ENCODE peak calls at places on chromosome 16, in four cellular contexts. E is fibroblast of lung, F is aorta, W is GM23248. X is an unnamed sample.
A peak's percentile ranks its signal among the peaks of the same experiment; 100 is the strongest.

GRCh38 chr16:56113223-56113622 is 78.1 kb upstream of the GNAO1 start:
- DNase-seq in F (no peak), E (no peak), W (no peak), X (no peak)

GRCh38 chr16:57422026-57422944 is 17.7 kb downstream of the CCL17 start:
- DNase-seq in W (peak; percentile 65), F (peak; percentile 86), E (peak; percentile 47), X (peak; percentile 55)

GRCh38 chr16:73232555-73233422 is 184.9 kb upstream of the ZFHX3 start:
- DNase-seq in F (no peak), E (peak; percentile 97), W (no peak), X (peak; percentile 82)

GRCh38 chr16:51881731-51882130 is 665.2 kb downstream of the TOX3 start:
- DNase-seq in E (peak; percentile 76), F (no peak), W (no peak), X (no peak)

GRCh38 chr16:53822936-53823529 is 119.1 kb downstream of the FTO start:
- DNase-seq in F (no peak), E (peak; percentile 63), W (peak; percentile 16), X (no peak)

GRCh38 chr16:83945587-83945986 is 7.5 kb upstream of the OSGIN1 start:
- DNase-seq in W (no peak), F (no peak), E (no peak), X (no peak)

GRCh38 chr16:14364386-14365199 is 265.5 kb downstream of the PARN start:
- DNase-seq in E (peak; percentile 96), F (no peak), W (peak; percentile 82), X (no peak)

GRCh38 chr16:50096791-50097190 is 31.0 kb downstream of the HEATR3 start:
- DNase-seq in E (peak; percentile 81), F (no peak), W (peak; percentile 88), X (no peak)

GRCh38 chr16:80260906-80261311 is 279.9 kb upstream of the DYNLRB2 start:
- DNase-seq in F (no peak), W (peak; percentile 36), E (peak; percentile 24), X (no peak)

GRCh38 chr16:77323695-77324094 is 111.1 kb downstream of the ADAMTS18 start:
- DNase-seq in F (no peak), W (no peak), E (no peak), X (no peak)

GRCh38 chr16:57592591-57593003 is 35.8 kb upstream of the ADGRG1 start:
- DNase-seq in W (no peak), F (peak; percentile 55), E (no peak), X (no peak)

GRCh38 chr16:87963400-87963799 is 12.2 kb downstream of the BANP start:
- DNase-seq in F (no peak), W (peak; percentile 97), E (peak; percentile 94), X (no peak)

GRCh38 chr16:57842606-57843005 is 40.3 kb upstream of the KIFC3 start:
- DNase-seq in E (peak; percentile 36), F (no peak), W (no peak), X (no peak)

GRCh38 chr16:87437911-87438610 is 45.9 kb downstream of the MAP1LC3B start:
- DNase-seq in E (no peak), F (peak; percentile 51), W (no peak), X (no peak)

GRCh38 chr16:17945080-17945601 is 391.4 kb downstream of the NPIPA8 start:
- DNase-seq in E (peak; percentile 17), F (no peak), W (no peak), X (no peak)

GRCh38 chr16:14389359-14389758 is 240.7 kb downstream of the PARN start:
- DNase-seq in F (no peak), W (no peak), E (no peak), X (no peak)

GRCh38 chr16:54525104-54525503 is 238.5 kb upstream of the IRX3 start:
- DNase-seq in F (no peak), E (no peak), W (no peak), X (no peak)

GRCh38 chr16:30533748-30534367 is 800 bp downstream of the ZNF747 start:
- DNase-seq in W (peak; percentile 62), F (no peak), E (no peak), X (no peak)

GRCh38 chr16:8146613-8147012 is 443.7 kb downstream of the TMEM114 start:
- DNase-seq in F (no peak), W (no peak), E (no peak), X (no peak)

GRCh38 chr16:50697421-50697715 is 4.0 kb downstream of the NOD2 start:
- DNase-seq in E (no peak), W (no peak), F (no peak), X (no peak)

GRCh38 chr16:30844671-30845449 is 49.0 kb downstream of the BCL7C start:
- DNase-seq in E (peak; percentile 74), F (no peak), W (peak; percentile 94), X (peak; percentile 66)

GRCh38 chr16:12569061-12569460 is 234.6 kb downstream of the CPPED1 start:
- DNase-seq in W (no peak), F (peak; percentile 15), E (no peak), X (no peak)

GRCh38 chr16:76946879-76947278 is 244.1 kb upstream of the MON1B start:
- DNase-seq in W (peak; percentile 56), E (peak; percentile 87), F (no peak), X (no peak)

GRCh38 chr16:71526111-71526998 is at the start of gene CHST4:
- DNase-seq in W (peak; percentile 77), E (peak; percentile 74), F (no peak), X (peak; percentile 31)

GRCh38 chr16:77816293-77816692 is 27.9 kb downstream of the VAT1L start:
- DNase-seq in F (no peak), E (peak; percentile 70), W (peak; percentile 10), X (no peak)

GRCh38 chr16:4537376-4538066 is 1.1 kb downstream of the CDIP1 start:
- DNase-seq in E (no peak), W (peak; percentile 57), F (peak; percentile 82), X (peak; percentile 44)

GRCh38 chr16:17026600-17027242 is 444.0 kb downstream of the XYLT1 start:
- DNase-seq in W (no peak), E (no peak), F (no peak), X (no peak)

GRCh38 chr16:79359082-79359481 is 241.5 kb downstream of the MAF start:
- DNase-seq in F (no peak), E (no peak), W (no peak), X (no peak)

GRCh38 chr16:7763111-7763510 is 430.5 kb downstream of the RBFOX1 start:
- DNase-seq in W (no peak), F (no peak), E (no peak), X (no peak)

GRCh38 chr16:50121278-50121677 is 31.8 kb upstream of the TENT4B start:
- DNase-seq in E (no peak), F (no peak), W (no peak), X (no peak)

GRCh38 chr16:73047221-73047535 is 750 bp downstream of the ZFHX3 start:
- DNase-seq in W (peak; percentile 85), F (no peak), E (peak; percentile 90), X (no peak)

GRCh38 chr16:57213462-57213861 is 27.3 kb downstream of the RSPRY1 start:
- DNase-seq in E (no peak), W (no peak), F (no peak), X (no peak)

GRCh38 chr16:23302045-23302956 is at the start of gene SCNN1B:
- DNase-seq in W (peak; percentile 2), E (no peak), F (no peak), X (no peak)

GRCh38 chr16:84115919-84116719 is 623 bp downstream of the MBTPS1 start:
- DNase-seq in E (peak; percentile 56), W (peak; percentile 66), F (no peak), X (no peak)

GRCh38 chr16:65154321-65154720 is 32.5 kb upstream of the CDH11 start:
- DNase-seq in F (no peak), E (peak; percentile 24), W (peak; percentile 13), X (no peak)

GRCh38 chr16:54180421-54181359 is 105.9 kb downstream of the IRX3 start:
- DNase-seq in F (no peak), W (no peak), E (no peak), X (no peak)

GRCh38 chr16:11217651-11218323 is 38.2 kb downstream of the SOCS1 start:
- DNase-seq in W (no peak), E (no peak), F (no peak), X (no peak)

GRCh38 chr16:48536600-48537200 is 73.3 kb downstream of the N4BP1 start:
- DNase-seq in F (no peak), W (peak; percentile 56), E (no peak), X (no peak)

GRCh38 chr16:48535369-48535787 is 74.6 kb downstream of the N4BP1 start:
- DNase-seq in W (no peak), F (no peak), E (no peak), X (no peak)

GRCh38 chr16:48537275-48537674 is 72.7 kb downstream of the N4BP1 start:
- DNase-seq in W (no peak), F (no peak), E (no peak), X (no peak)

GRCh38 chr16:48534601-48535340 is 75.2 kb downstream of the N4BP1 start:
- DNase-seq in F (no peak), W (no peak), E (no peak), X (no peak)

GRCh38 chr16:48535831-48536599 is 74.0 kb downstream of the N4BP1 start:
- DNase-seq in E (peak; percentile 26), W (peak; percentile 70), F (peak; percentile 87), X (peak; percentile 68)
- H3K27ac ChIP-seq in E (no peak overlapping the region), W (peak overlapping the region; percentile 76), F (peak overlapping the region; percentile 70), X (peak overlapping the region; percentile 75)

DNA sequence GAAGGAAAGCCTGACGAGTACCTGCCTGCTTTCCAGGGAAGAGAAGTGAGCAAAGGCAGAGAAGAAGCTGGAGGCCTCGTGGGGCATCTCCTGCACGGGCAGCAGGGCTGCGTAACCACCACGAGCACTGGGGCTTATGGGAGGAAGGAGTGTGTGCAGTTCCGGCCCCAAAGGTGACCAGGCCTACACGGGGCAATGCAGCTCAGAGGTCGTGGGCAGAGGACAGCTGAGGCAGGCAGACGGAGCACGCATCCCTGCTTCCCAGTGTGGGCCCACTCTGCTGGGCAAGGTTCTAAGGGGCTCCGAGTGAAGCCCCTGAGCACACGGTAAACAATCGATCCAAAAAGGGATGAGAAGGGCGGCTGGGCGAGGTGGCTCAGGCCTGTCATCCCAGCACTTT is 109.7 kb downstream of the ANKRD11 start:
- DNase-seq in E (no peak), F (peak; percentile 70), W (no peak), X (no peak)
- H3K4me1 ChIP-seq in E (peaks cover 7% of the 10 kb centered on the region), F (no peaks in the 10 kb centered on the region), W (peaks cover 14% of the 10 kb centered on the region), X (peaks cover 14% of the 10 kb centered on the region)

DNA sequence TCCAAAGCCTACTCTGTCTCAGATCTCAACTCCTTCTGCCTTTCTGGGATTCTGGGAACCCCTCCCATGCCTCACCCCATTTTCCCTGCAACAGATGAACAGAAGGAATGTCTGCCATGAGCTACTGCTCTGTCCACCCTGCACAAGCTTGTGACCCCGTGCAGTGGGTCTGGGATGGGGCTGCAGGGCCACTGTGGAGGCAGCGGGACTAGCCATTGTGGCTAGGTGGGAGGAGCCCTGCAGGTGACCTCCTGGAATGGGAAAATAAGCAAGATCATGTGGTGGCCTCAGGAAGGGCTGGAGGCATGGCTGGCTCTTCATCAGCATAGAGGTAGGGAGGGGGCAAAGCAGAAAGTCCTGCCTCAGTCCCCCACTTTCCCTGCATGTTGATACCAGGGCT is 13.7 kb downstream of the PDP2 start:
- DNase-seq in F (peak; percentile 42), E (no peak), W (no peak), X (no peak)
- H3K27ac ChIP-seq in F (no peak overlapping the region), E (no peak overlapping the region), W (no peak overlapping the region), X (no peak overlapping the region)

GRCh38 chr16:985646-986400 is 4.3 kb downstream of the SOX8 start:
- DNase-seq in E (no peak), W (no peak), F (no peak), X (no peak)
- H3K4me1 ChIP-seq in E (no peaks in the 10 kb centered on the region), W (no peaks in the 10 kb centered on the region), F (no peaks in the 10 kb centered on the region), X (no peaks in the 10 kb centered on the region)

X was measured in uterus.